ENCODE peak calls at places on chromosomes 4 and X, in eight cellular contexts. A is retina, B is amniotic stem cell, X is ACHN, O is lung microvascular endothelial cell, T is H4, C is nephron progenitor cell, I is brain microvascular endothelial cell. V is an unnamed sample.

GRCh38 chrX:22952011-22952410 is 47.7 kb upstream of the DDX53 start:
- DNase-seq in A (no peak), B (no peak), X (peak), O (peak), T (peak), C (no peak), I (peak), V (peak)

GRCh38 chrX:44484607-44485146 is 58.0 kb downstream of the FUNDC1 start:
- DNase-seq in A (no peak), B (no peak), X (no peak), O (no peak), T (no peak), C (no peak), I (no peak), V (no peak)

GRCh38 chrX:39336709-39337294 is 535.5 kb downstream of the MID1IP1 start:
- DNase-seq in A (peak), B (no peak), X (no peak), O (peak), T (peak), C (no peak), I (no peak), V (no peak)

GRCh38 chr4:166432125-166432524 is 559.1 kb downstream of the TLL1 start:
- DNase-seq in A (no peak), B (no peak), X (no peak), O (no peak), T (no peak), C (no peak), I (no peak), V (no peak)

GRCh38 chrX:689983-690382 is 59.4 kb downstream of the SHOX start:
- DNase-seq in A (no peak), B (no peak), X (no peak), O (no peak), T (no peak), C (no peak), I (no peak), V (no peak)

GRCh38 chrX:133475521-133475920 is 60.2 kb upstream of the GPC4 start:
- DNase-seq in A (no peak), B (no peak), X (no peak), O (no peak), T (no peak), C (no peak), I (no peak), V (no peak)

GRCh38 chrX:153392642-153393321 is 8.4 kb downstream of the PNMA6E start:
- DNase-seq in A (no peak), B (no peak), X (no peak), O (no peak), T (no peak), C (no peak), I (no peak), V (no peak)

GRCh38 chrX:68163446-68163845 is 269.8 kb downstream of the OPHN1 start:
- DNase-seq in A (no peak), B (no peak), X (no peak), O (peak), T (no peak), C (no peak), I (no peak), V (no peak)

GRCh38 chr4:1664141-1664540 is 20.0 kb downstream of the FAM53A start:
- DNase-seq in A (no peak), B (no peak), X (no peak), O (no peak), T (no peak), C (no peak), I (peak), V (no peak)

GRCh38 chr4:86593726-86594558 is at the start of gene PTPN13:
- DNase-seq in A (peak), B (peak), X (peak), O (peak), T (peak), C (peak), I (peak), V (peak)

GRCh38 chr4:37803348-37803973 is 23.0 kb upstream of the PGM2 start:
- DNase-seq in A (no peak), B (peak), X (peak), O (peak), T (peak), C (no peak), I (no peak), V (peak)

GRCh38 chr4:129378346-129378745 is 282.4 kb downstream of the C4orf33 start:
- DNase-seq in A (no peak), B (no peak), X (no peak), O (no peak), T (no peak), C (no peak), I (no peak), V (no peak)

GRCh38 chr4:137519406-137519805 is 12.9 kb downstream of the PCDH18 start:
- DNase-seq in A (no peak), B (peak), X (no peak), O (peak), T (peak), C (no peak), I (peak), V (no peak)

GRCh38 chr4:6892190-6892908 is 17.3 kb upstream of the TBC1D14 start:
- DNase-seq in A (peak), B (no peak), X (no peak), O (peak), T (peak), C (peak), I (peak), V (peak)

GRCh38 chr4:93771640-93772411 is 56.7 kb upstream of the ATOH1 start:
- DNase-seq in A (no peak), B (no peak), X (no peak), O (no peak), T (peak), C (no peak), I (no peak), V (peak)

V was measured in Caki2.